ENCODE peak calls at places on chromosomes 13 and 19, in six cellular contexts. One of them, this sample, is unnamed. For H3K4me1, the result is how much of the 10 kb centered on the place peaks cover.

GRCh38 chr13:37485766-37486165 is 112.8 kb downstream of the POSTN start:
- DNase-seq in aorta: no peak
- DNase-seq in suprapubic skin: no peak
- DNase-seq in SK-N-SH: no peak
- DNase-seq in A549: no peak
- DNase-seq in OCI-LY7: no peak
- DNase-seq in this sample: no peak

GRCh38 chr19:51916167-51916566 is 11.1 kb upstream of the ZNF613 start:
- DNase-seq in aorta: no peak
- DNase-seq in suprapubic skin: no peak
- DNase-seq in SK-N-SH: no peak
- DNase-seq in A549: no peak
- DNase-seq in OCI-LY7: peak
- DNase-seq in this sample: no peak

GRCh38 chr19:588093-588742 is 1.5 kb upstream of the HCN2 start:
- DNase-seq in aorta: no peak
- DNase-seq in suprapubic skin: no peak
- DNase-seq in SK-N-SH: peak
- DNase-seq in A549: no peak
- DNase-seq in OCI-LY7: peak
- DNase-seq in this sample: no peak

GRCh38 chr19:41441321-41441945 is 1.5 kb upstream of the ERICH4 start:
- DNase-seq in aorta: no peak
- DNase-seq in suprapubic skin: no peak
- DNase-seq in SK-N-SH: no peak
- DNase-seq in A549: no peak
- DNase-seq in OCI-LY7: no peak
- DNase-seq in this sample: no peak

GRCh38 chr13:32989331-32989730 is 26.9 kb upstream of the KL start:
- DNase-seq in aorta: no peak
- DNase-seq in suprapubic skin: no peak
- DNase-seq in SK-N-SH: no peak
- DNase-seq in A549: no peak
- DNase-seq in OCI-LY7: no peak
- DNase-seq in this sample: no peak

GRCh38 chr13:33057019-33057785 is 41.0 kb downstream of the KL start:
- DNase-seq in aorta: no peak
- DNase-seq in suprapubic skin: no peak
- DNase-seq in SK-N-SH: peak
- DNase-seq in A549: peak
- DNase-seq in OCI-LY7: peak
- DNase-seq in this sample: no peak

GRCh38 chr19:966481-967088 is 17.6 kb upstream of the WDR18 start:
- DNase-seq in aorta: no peak
- DNase-seq in suprapubic skin: no peak
- DNase-seq in SK-N-SH: no peak
- DNase-seq in A549: no peak
- DNase-seq in OCI-LY7: no peak
- DNase-seq in this sample: no peak

GRCh38 chr13:46899801-46900200 is 2.9 kb upstream of the HTR2A start:
- DNase-seq in aorta: no peak
- DNase-seq in suprapubic skin: no peak
- DNase-seq in SK-N-SH: no peak
- DNase-seq in A549: no peak
- DNase-seq in OCI-LY7: no peak
- DNase-seq in this sample: no peak

GRCh38 chr13:19766637-19767036 is 16.1 kb downstream of the PSPC1 start:
- DNase-seq in aorta: no peak
- DNase-seq in suprapubic skin: no peak
- DNase-seq in SK-N-SH: no peak
- DNase-seq in A549: no peak
- DNase-seq in OCI-LY7: no peak
- DNase-seq in this sample: no peak
- H3K4me1 ChIP-seq in aorta: under half
- H3K4me1 ChIP-seq in suprapubic skin: under half
- H3K4me1 ChIP-seq in SK-N-SH: under half
- H3K4me1 ChIP-seq in A549: under half
- H3K4me1 ChIP-seq in OCI-LY7: under half
- H3K4me1 ChIP-seq in this sample: under half

GRCh38 chr19:44856438-44857083 is 10.5 kb downstream of the NECTIN2 start:
- DNase-seq in aorta: peak
- DNase-seq in suprapubic skin: no peak
- DNase-seq in SK-N-SH: no peak
- DNase-seq in A549: no peak
- DNase-seq in OCI-LY7: no peak
- DNase-seq in this sample: no peak
- H3K4me1 ChIP-seq in aorta: under half
- H3K4me1 ChIP-seq in suprapubic skin: under half
- H3K4me1 ChIP-seq in SK-N-SH: under half
- H3K4me1 ChIP-seq in A549: under half
- H3K4me1 ChIP-seq in OCI-LY7: under half
- H3K4me1 ChIP-seq in this sample: under half

GRCh38 chr19:34316741-34317241 is 48.2 kb upstream of the GPI start:
- DNase-seq in aorta: no peak
- DNase-seq in suprapubic skin: no peak
- DNase-seq in SK-N-SH: no peak
- DNase-seq in A549: peak
- DNase-seq in OCI-LY7: peak
- DNase-seq in this sample: no peak
- H3K4me1 ChIP-seq in aorta: under half
- H3K4me1 ChIP-seq in suprapubic skin: under half
- H3K4me1 ChIP-seq in SK-N-SH: under half
- H3K4me1 ChIP-seq in A549: under half
- H3K4me1 ChIP-seq in OCI-LY7: half or more
- H3K4me1 ChIP-seq in this sample: half or more

GRCh38 chr19:46017874-46018675 is 4.8 kb downstream of the PGLYRP1 start:
- DNase-seq in aorta: peak
- DNase-seq in suprapubic skin: no peak
- DNase-seq in SK-N-SH: no peak
- DNase-seq in A549: no peak
- DNase-seq in OCI-LY7: no peak
- DNase-seq in this sample: no peak

GRCh38 chr19:46018729-46019251 is 4.1 kb downstream of the PGLYRP1 start:
- DNase-seq in aorta: peak
- DNase-seq in suprapubic skin: no peak
- DNase-seq in SK-N-SH: no peak
- DNase-seq in A549: no peak
- DNase-seq in OCI-LY7: no peak
- DNase-seq in this sample: no peak

GRCh38 chr19:46016426-46017094 is 6.3 kb downstream of the PGLYRP1 start:
- DNase-seq in aorta: peak
- DNase-seq in suprapubic skin: peak
- DNase-seq in SK-N-SH: peak
- DNase-seq in A549: peak
- DNase-seq in OCI-LY7: peak
- DNase-seq in this sample: peak

GRCh38 chr19:46015961-46016425 is 6.9 kb downstream of the PGLYRP1 start:
- DNase-seq in aorta: peak
- DNase-seq in suprapubic skin: no peak
- DNase-seq in SK-N-SH: peak
- DNase-seq in A549: no peak
- DNase-seq in OCI-LY7: no peak
- DNase-seq in this sample: no peak

DNA sequence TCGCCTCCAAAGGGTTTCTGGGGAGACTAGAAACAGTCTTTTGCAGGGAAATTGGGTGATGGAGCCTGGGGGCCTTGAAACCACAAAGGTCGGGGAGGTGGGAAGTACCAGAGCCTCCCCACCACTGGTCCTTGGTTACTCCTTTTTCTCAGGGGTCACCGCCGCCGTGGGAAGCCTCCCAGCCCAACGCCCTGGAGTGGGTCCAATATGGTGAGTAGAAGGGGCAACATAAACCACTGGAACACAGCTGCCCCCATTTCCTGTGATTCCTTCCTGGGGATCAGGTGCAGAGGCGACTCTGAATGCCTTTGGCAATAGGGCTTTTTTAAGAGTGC is 5.8 kb downstream of the PGLYRP1 start:
- DNase-seq in aorta: peak
- DNase-seq in suprapubic skin: no peak
- DNase-seq in SK-N-SH: no peak
- DNase-seq in A549: no peak
- DNase-seq in OCI-LY7: no peak
- DNase-seq in this sample: no peak
- H3K4me1 ChIP-seq in aorta: under half
- H3K4me1 ChIP-seq in suprapubic skin: half or more
- H3K4me1 ChIP-seq in SK-N-SH: under half
- H3K4me1 ChIP-seq in A549: under half
- H3K4me1 ChIP-seq in OCI-LY7: under half
- H3K4me1 ChIP-seq in this sample: under half

DNA sequence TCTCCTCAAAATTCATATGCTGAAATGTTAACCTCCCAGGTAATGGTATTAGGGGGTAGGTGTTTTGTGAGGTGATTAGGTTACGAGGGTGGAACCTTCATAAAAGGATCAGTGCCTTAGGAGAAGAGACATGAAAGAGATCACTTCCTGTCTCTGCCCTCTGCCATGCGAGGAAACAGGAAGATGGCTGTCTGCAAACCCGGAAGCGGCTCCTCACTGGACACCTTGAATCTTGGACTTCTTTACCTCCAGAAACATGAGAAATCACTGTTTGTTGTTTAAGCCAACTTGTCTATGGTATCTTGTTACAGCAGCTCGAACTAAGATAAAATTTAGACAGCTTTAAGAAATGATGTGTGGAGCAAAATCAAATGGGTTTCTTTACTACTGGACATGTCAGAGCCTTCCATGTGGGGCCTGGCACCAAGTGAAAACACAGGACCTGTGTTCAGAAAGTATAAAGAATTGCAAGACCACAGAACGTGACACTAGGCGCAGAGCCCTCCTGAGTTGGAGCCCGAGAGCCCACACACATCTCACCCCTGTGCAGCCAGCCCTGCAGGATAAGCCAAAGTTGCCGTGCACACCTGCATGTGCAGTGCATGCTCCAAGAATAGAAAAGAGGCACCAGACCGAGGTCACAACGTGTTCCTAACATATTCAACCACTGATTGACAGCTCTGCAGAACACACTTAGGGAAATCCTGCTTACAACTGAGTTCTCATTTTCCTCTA is 112.5 kb upstream of the UQCRFS1 start:
- DNase-seq in aorta: no peak
- DNase-seq in suprapubic skin: no peak
- DNase-seq in SK-N-SH: no peak
- DNase-seq in A549: no peak
- DNase-seq in OCI-LY7: peak
- DNase-seq in this sample: no peak
- H3K4me1 ChIP-seq in aorta: under half
- H3K4me1 ChIP-seq in suprapubic skin: under half
- H3K4me1 ChIP-seq in SK-N-SH: under half
- H3K4me1 ChIP-seq in A549: under half
- H3K4me1 ChIP-seq in OCI-LY7: under half
- H3K4me1 ChIP-seq in this sample: under half

DNA sequence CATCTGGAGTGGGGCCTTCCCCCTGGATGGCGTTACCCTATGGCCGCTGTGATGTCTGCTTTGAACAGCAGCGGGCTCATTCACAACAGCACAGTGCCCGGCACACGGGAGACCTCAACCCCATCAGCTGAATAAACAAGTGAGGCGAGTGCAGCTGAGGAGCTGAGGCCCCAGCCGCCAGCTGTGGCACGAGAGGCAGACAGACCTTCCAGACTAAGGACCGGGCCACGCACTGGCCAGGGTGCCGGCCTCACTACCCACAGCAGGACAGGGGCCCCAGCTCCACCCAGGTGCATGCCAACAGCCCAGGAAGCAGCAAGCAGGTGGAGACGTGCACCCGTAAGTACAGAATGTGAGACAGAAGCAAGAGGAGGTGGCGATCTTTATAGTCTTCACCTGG is 39.6 kb downstream of the STK24 start:
- DNase-seq in aorta: no peak
- DNase-seq in suprapubic skin: no peak
- DNase-seq in SK-N-SH: no peak
- DNase-seq in A549: no peak
- DNase-seq in OCI-LY7: no peak
- DNase-seq in this sample: no peak
- H3K4me1 ChIP-seq in aorta: under half
- H3K4me1 ChIP-seq in suprapubic skin: half or more
- H3K4me1 ChIP-seq in SK-N-SH: under half
- H3K4me1 ChIP-seq in A549: under half
- H3K4me1 ChIP-seq in OCI-LY7: under half
- H3K4me1 ChIP-seq in this sample: half or more

GRCh38 chr13:98486412-98486811 is 90.5 kb downstream of the STK24 start:
- DNase-seq in aorta: no peak
- DNase-seq in suprapubic skin: peak
- DNase-seq in SK-N-SH: no peak
- DNase-seq in A549: no peak
- DNase-seq in OCI-LY7: no peak
- DNase-seq in this sample: no peak
- H3K4me1 ChIP-seq in aorta: under half
- H3K4me1 ChIP-seq in suprapubic skin: half or more
- H3K4me1 ChIP-seq in SK-N-SH: under half
- H3K4me1 ChIP-seq in A549: half or more
- H3K4me1 ChIP-seq in OCI-LY7: half or more
- H3K4me1 ChIP-seq in this sample: half or more

GRCh38 chr13:113491982-113492381 is 1.5 kb upstream of the DCUN1D2 start:
- DNase-seq in aorta: no peak
- DNase-seq in suprapubic skin: no peak
- DNase-seq in SK-N-SH: no peak
- DNase-seq in A549: no peak
- DNase-seq in OCI-LY7: no peak
- DNase-seq in this sample: no peak
- H3K4me1 ChIP-seq in aorta: under half
- H3K4me1 ChIP-seq in suprapubic skin: half or more
- H3K4me1 ChIP-seq in SK-N-SH: under half
- H3K4me1 ChIP-seq in A549: under half
- H3K4me1 ChIP-seq in OCI-LY7: under half
- H3K4me1 ChIP-seq in this sample: half or more

This sample was measured in gastrocnemius medialis.